ENCODE peak calls at places on chromosome 4, in nine cellular contexts. A is prostate gland; D is NCI-H1930; C is retina; J is NCI-H510A treated with DMSO at 0.1 percent for 48 hours; M is HCT116; G is stimulated activated CD4-positive, alpha-beta T cell treated with anti-CD3 and anti-CD28 coated beads, Interleukin-12 subunit alpha, Interleukin-12 subunit beta, amount 100 ng/mL, for 4 hours; X is cardiac muscle cell; Q is choroid plexus epithelial cell. I is an unnamed sample.

GRCh38 chr4:135372131-135372530 is 1170.5 kb upstream of the PABPC4L start:
- DNase-seq in A (no peak), D (no peak), C (no peak), J (no peak), M (no peak), G (no peak), X (no peak), Q (no peak), I (no peak)

GRCh38 chr4:41678951-41679350 is 69.6 kb downstream of the PHOX2B start:
- DNase-seq in A (no peak), D (no peak), C (no peak), J (no peak), M (no peak), G (no peak), X (no peak), Q (no peak), I (no peak)

GRCh38 chr4:5662555-5662954 is 45.8 kb downstream of the EVC2 start:
- DNase-seq in A (no peak), D (no peak), C (no peak), J (no peak), M (no peak), G (no peak), X (no peak), Q (no peak), I (no peak)

GRCh38 chr4:24105183-24106039 is 215.6 kb upstream of the PPARGC1A start:
- DNase-seq in A (no peak), D (no peak), C (no peak), J (no peak), M (no peak), G (no peak), X (no peak), Q (peak; percentile 96), I (no peak)

GRCh38 chr4:72320185-72320948 is 248.7 kb downstream of the ADAMTS3 start:
- DNase-seq in A (no peak), D (no peak), C (no peak), J (no peak), M (no peak), G (no peak), X (no peak), Q (no peak), I (no peak)

GRCh38 chr4:115883251-115883650 is 769.8 kb upstream of the NDST4 start:
- DNase-seq in A (no peak), D (no peak), C (no peak), J (no peak), M (no peak), G (no peak), X (no peak), Q (no peak), I (no peak)

GRCh38 chr4:121272526-121272925 is 108.3 kb downstream of the QRFPR start:
- DNase-seq in A (no peak), D (no peak), C (no peak), J (no peak), M (no peak), G (no peak), X (no peak), Q (peak; percentile 84), I (no peak)

GRCh38 chr4:105895609-105896460 is 564 bp downstream of the NPNT start:
- DNase-seq in A (peak; percentile 67), D (peak; percentile 22), C (peak; percentile 83), J (no peak), M (no peak), G (no peak), X (peak; percentile 44), Q (no peak), I (peak; percentile 85)

GRCh38 chr4:27357283-27357682 is 496.6 kb downstream of the STIM2 start:
- DNase-seq in A (no peak), D (no peak), C (no peak), J (peak; percentile 7), M (no peak), G (no peak), X (peak; percentile 7), Q (peak; percentile 1), I (peak; percentile 60)